ENCODE peak calls at places on chromosomes 6 and 20, in four cellular contexts. U is nephron progenitor cell, T is sigmoid colon, X is pancreas. J is an unnamed sample.

GRCh38 chr6:5710516-5710915 is 296.2 kb downstream of the NRN1 start:
- DNase-seq in T (no peak), X (no peak), U (no peak), J (no peak)

GRCh38 chr6:153031335-153031955 is 28.9 kb upstream of the MTRF1L start:
- DNase-seq in X (no peak), T (no peak), U (no peak), J (no peak)

GRCh38 chr6:169654590-169655391 is 47.0 kb downstream of the WDR27 start:
- DNase-seq in T (peak), X (peak), U (peak), J (peak)

GRCh38 chr20:61531553-61532345 is 279.7 kb downstream of the CDH4 start:
- DNase-seq in X (no peak), T (no peak), U (no peak), J (no peak)

GRCh38 chr6:146602526-146602925 is 3.8 kb downstream of the ADGB start:
- DNase-seq in T (no peak), U (no peak), X (no peak), J (no peak)

GRCh38 chr20:59063358-59064213 is 21.0 kb upstream of the PRELID3B start:
- DNase-seq in X (no peak), T (peak), U (no peak), J (no peak)

GRCh38 chr6:99746261-99746895 is 139.7 kb downstream of the PRDM13 start:
- DNase-seq in X (peak), T (no peak), U (peak), J (no peak)

GRCh38 chr20:13670160-13670559 is 31.4 kb upstream of the TASP1 start:
- DNase-seq in T (no peak), U (no peak), X (no peak), J (no peak)

GRCh38 chr20:56799187-56799586 is 170.1 kb downstream of the TFAP2C start:
- DNase-seq in T (no peak), X (no peak), U (no peak), J (no peak)

GRCh38 chr6:3090013-3090412 is 21.7 kb downstream of the RIPK1 start:
- DNase-seq in U (no peak), T (no peak), X (no peak), J (no peak)

GRCh38 chr20:17697171-17697570 is 2.6 kb upstream of the BANF2 start:
- DNase-seq in U (no peak), X (no peak), T (peak), J (no peak)

GRCh38 chr6:30334077-30334476 is 7.3 kb downstream of the TRIM39 start:
- DNase-seq in T (no peak), U (no peak), X (no peak), J (no peak)

GRCh38 chr20:25073544-25073943 is 8.4 kb downstream of the VSX1 start:
- DNase-seq in U (no peak), X (no peak), T (no peak), J (no peak)

GRCh38 chr6:119676971-119677370 is 327.4 kb upstream of the MAN1A1 start:
- DNase-seq in T (no peak), X (no peak), U (no peak), J (no peak)

GRCh38 chr6:20770776-20771175 is 236.5 kb downstream of the CDKAL1 start:
- DNase-seq in X (no peak), U (no peak), T (no peak), J (no peak)

GRCh38 chr6:107634147-107635057 is 144.5 kb downstream of the SOBP start:
- DNase-seq in X (no peak), T (no peak), U (no peak), J (no peak)

GRCh38 chr6:163780993-163781392 is 366.5 kb downstream of the QKI start:
- DNase-seq in T (peak), X (no peak), U (peak), J (no peak)

GRCh38 chr6:33683051-33683571 is 28.4 kb downstream of the UQCC2 start:
- DNase-seq in U (no peak), X (no peak), T (no peak), J (no peak)

GRCh38 chr6:3852391-3852790 is 3.2 kb downstream of the FAM50B start:
- DNase-seq in U (no peak), X (no peak), T (no peak), J (no peak)

GRCh38 chr20:24993337-24994185 is 1.0 kb upstream of the APMAP start:
- DNase-seq in X (no peak), U (no peak), T (peak), J (no peak)

GRCh38 chr6:2752477-2753115 is 1.9 kb upstream of the MYLK4 start:
- DNase-seq in X (no peak), T (no peak), U (no peak), J (no peak)

GRCh38 chr20:62892348-62893304 is 31.0 kb upstream of the TCFL5 start:
- DNase-seq in U (no peak), X (no peak), T (no peak), J (peak)

GRCh38 chr20:10513931-10514575 is 78.9 kb downstream of the SLX4IP start:
- DNase-seq in X (no peak), U (no peak), T (no peak), J (no peak)

GRCh38 chr6:27016689-27017088 is 230.8 kb upstream of the PRSS16 start:
- DNase-seq in U (no peak), X (no peak), T (no peak), J (no peak)

GRCh38 chr6:138012682-138013081 is 94.5 kb downstream of the PERP start:
- DNase-seq in T (no peak), U (no peak), X (no peak), J (no peak)

GRCh38 chr20:47792021-47792618 is 6.8 kb upstream of the SULF2 start:
- DNase-seq in T (peak), X (no peak), U (no peak), J (peak)
- TF ChIP-seq CTCF in T (no peak), X (no peak), U (no peak), J (no peak)

DNA sequence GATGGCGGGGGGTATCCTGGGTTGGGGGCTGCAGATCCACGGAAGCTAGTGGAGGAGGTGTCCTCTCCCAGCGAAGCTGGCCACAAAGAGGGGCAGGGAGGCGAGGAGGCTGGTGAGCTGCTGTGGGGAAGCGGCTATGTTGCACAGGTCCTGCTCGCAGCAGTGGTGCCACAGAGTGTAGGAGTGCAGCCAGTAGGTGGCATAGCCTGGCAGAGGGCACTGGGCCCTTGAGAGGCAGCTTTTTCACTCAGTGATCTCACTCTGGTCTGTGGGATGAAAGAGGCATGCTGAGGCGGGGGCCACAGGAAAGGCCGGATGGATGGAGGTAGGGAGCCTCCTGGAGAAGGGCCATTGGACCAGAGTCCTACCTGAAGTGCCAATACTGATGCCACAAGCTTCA is 2.9 kb upstream of the LY6G6D start:
- DNase-seq in X (no peak), T (no peak), U (no peak), J (no peak)
- TF ChIP-seq CTCF in X (no peak), T (no peak), U (no peak), J (no peak)

GRCh38 chr20:4469910-4470309 is 251.8 kb upstream of the PRND start:
- DNase-seq in U (no peak), X (no peak), T (no peak), J (no peak)

GRCh38 chr20:4468114-4468513 is 253.6 kb upstream of the PRND start:
- DNase-seq in X (no peak), T (no peak), U (no peak), J (no peak)

GRCh38 chr20:4472906-4473305 is 248.8 kb upstream of the PRND start:
- DNase-seq in X (no peak), U (no peak), T (no peak), J (no peak)

GRCh38 chr20:4471221-4471620 is 250.5 kb upstream of the PRND start:
- DNase-seq in X (no peak), U (no peak), T (no peak), J (no peak)

DNA sequence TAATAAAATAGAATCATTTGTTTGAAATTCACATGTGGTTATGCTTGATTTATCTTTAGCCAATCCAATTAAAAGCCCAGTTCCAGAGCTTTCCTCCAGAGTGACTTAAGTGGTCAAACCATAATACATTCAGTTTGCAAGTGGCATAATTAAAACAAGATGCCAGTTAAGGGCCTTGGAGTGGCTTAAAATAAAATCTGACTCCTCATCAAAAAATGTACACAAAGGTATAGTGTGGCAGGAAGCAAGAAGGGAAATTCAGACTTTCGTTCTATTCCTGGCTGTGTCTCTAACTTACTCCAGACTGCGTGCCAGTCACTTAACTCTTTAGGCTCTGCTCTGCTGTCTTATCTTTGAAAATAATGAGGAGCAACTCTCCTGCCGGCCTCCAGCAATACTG is 251.3 kb upstream of the PRND start:
- DNase-seq in X (no peak), U (no peak), T (no peak), J (no peak)
- TF ChIP-seq CTCF in X (no peak), U (no peak), T (no peak), J (no peak)

DNA sequence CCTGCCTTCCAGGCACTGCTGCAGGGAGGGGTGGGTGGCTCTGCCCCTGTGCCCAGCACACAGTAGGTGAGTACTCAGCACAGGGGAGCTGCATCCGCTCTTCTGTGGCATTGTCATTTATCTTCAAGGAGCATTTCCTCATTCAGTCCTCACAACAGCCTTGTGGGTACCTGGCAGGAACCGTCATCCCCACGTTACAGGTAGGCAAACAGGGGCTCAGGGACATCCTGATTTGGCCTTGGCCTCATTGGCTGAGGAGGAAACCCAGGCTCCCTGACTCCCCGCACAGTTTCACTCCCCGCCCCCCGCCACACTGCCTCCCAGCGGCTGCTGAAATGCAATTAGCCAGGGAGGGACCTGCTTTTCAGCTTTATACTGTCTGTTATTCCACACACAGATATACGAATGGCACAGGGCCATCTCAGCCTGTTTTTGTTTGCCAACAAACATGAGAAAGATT is 24.3 kb upstream of the PNPLA1 start:
- DNase-seq in T (no peak), X (no peak), U (no peak), J (no peak)
- TF ChIP-seq CTCF in T (no peak), X (peak), U (no peak), J (no peak)

DNA sequence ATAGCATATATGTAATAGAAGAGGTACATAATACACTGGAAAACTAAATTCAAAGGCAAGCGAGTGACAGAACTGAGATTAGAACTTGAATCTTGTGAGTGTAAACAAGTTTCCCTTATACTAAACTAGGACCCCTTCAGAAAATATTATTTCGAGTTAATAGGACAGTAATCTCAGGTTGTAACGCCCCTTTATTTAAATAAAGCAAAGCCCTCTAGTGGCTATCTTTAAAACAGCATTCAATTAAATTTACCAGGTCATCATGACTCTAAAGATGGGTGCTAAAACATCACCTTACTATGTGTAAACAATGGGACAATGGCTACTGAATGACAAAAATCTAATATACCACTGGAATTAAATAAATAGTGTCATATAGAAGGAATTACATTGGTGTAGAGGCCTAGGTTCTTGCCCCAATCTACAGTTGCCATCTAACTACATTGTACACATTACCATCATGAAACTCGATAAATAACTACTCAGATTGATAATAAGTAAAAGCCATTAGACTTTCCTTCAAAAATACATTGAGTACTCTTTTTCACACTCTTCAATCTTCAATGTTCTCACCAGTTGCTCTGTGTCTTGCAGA is 255.4 kb upstream of the IRAK1BP1 start:
- DNase-seq in U (no peak), T (no peak), X (no peak), J (no peak)
- TF ChIP-seq CTCF in U (peak), T (no peak), X (peak), J (peak)

GRCh38 chr6:132818404-132819359 is 4.3 kb downstream of the RPS12 start:
- DNase-seq in U (no peak), T (no peak), X (no peak), J (no peak)

GRCh38 chr6:132819405-132820145 is 5.2 kb downstream of the RPS12 start:
- DNase-seq in U (no peak), T (no peak), X (no peak), J (no peak)

GRCh38 chr6:132814716-132815570 is 574 bp downstream of the RPS12 start:
- DNase-seq in X (no peak), T (no peak), U (no peak), J (peak)

GRCh38 chr6:132817554-132818403 is 3.4 kb downstream of the RPS12 start:
- DNase-seq in X (no peak), T (no peak), U (no peak), J (no peak)

DNA sequence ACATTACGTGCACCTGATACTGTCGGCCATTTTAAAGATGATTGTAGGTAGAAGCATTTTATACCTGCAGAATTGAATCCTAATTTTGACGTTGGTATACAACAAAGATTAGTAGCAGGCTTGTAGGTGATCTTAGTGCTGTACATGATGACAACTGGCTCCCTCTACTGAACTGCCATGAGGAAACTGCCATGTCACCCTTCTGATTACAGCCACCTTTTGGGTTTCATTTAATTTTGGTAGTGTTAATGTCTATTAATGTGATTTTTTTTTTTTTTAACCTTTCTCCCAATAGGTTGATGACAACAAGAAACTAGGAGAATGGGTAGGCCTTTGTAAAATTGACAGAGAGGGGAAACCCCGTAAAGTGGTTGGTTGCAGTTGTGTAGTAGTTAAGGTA is 2.3 kb downstream of the RPS12 start:
- DNase-seq in X (no peak), T (no peak), U (no peak), J (no peak)
- TF ChIP-seq CTCF in X (no peak), T (no peak), U (no peak), J (no peak)

DNA sequence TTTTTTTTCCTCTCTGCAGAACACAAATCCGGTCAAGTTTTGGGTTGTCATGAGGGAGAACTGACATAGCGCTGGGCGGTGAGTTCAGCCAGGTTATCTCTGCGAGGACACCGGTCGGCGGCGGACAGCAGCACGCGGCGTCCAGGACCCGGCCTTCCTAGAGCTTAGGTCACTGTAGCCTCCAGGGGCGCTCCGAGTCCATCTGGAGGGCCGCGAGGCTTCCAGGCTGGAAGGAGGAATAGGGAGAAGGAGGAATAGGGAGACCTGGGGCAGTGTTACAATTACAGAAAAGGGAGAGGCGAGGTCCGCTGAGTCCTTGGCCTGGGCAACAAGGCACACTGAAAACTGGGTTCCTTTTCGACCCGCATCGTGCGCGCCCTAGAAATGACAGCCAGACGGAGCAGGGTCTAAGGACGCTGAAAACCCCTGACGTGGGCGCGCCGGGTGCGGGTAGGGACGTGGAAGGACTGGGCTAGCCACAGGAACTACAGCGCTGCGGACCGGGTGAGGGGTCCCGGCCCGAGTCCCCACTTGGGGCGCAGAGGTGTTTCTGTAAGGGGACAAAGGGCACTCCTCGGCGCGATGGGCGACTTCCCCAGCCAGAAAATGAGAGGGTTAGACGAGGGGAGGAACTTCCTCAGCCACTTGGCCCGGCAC is 536 bp upstream of the FNDC1 start:
- DNase-seq in X (no peak), T (peak), U (peak), J (peak)
- TF ChIP-seq CTCF in X (no peak), T (no peak), U (peak), J (peak)

DNA sequence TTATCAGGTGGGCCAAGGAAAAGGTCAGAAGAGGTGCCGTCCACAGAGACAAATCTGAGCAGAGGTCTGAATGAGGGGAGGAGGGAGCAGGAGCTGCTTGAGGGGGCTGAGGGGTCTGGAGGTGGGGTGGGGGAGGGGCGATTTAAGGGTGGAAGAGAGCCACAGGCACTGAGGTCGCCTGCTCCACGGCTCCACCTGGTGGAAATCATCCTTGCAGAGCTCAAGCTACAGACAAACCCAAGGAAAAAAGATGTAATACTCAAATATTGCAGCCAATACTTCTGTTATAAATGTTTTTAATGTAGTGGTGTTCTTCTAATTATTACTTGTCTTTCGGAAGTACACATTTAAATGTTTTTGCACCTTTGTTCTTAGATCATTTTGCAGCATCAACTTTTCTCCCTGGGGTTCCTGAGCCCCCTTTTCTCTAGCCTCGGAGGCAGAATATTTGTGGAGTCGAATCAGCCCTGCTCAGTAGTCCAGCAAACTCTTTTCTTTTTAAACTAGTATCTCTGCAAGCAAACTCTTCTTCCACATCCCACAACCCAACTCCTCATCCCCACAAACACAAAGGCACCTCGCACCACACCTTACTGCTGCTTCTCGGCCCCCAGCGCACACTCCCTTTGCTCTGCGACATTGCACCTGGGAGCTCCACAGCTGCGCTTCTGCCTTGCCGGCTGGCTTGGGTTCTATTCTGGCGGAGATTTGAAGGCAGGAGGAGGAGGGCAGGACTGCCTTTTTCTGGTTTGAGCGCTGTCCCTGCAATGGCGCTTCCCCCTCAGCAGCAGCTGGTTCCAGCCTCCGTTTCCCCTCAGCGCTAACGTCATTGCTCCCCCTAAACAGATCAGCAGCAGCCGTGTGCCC is 51.0 kb upstream of the TFAP2A start:
- DNase-seq in T (no peak), X (no peak), U (peak), J (no peak)
- TF ChIP-seq CTCF in T (no peak), X (peak), U (peak), J (peak)

J was measured in lower lobe of right lung.